ENCODE peak calls at places on chromosomes 3 and 15, in ten cellular contexts. H is T-helper 2 cell; F is memory B cell; Z is ACHN; D is nucleus accumbens; Q is mucosa of descending colon; N is MV-4-11; M is CD8-positive, alpha-beta T cell; S is Caco-2; B is astrocyte. U is an unnamed sample.

GRCh38 chr3:33278106-33278672 is 947 bp downstream of the FBXL2 start:
- DNase-seq in Q (no peak), N (no peak), F (no peak), D (no peak), M (no peak), B (no peak), H (no peak), Z (peak), S (peak), U (no peak)

GRCh38 chr3:82085811-82086475 is 324.5 kb upstream of the GBE1 start:
- DNase-seq in D (no peak), F (no peak), Q (no peak), S (no peak), N (no peak), B (no peak), H (no peak), M (no peak), Z (no peak), U (no peak)

GRCh38 chr3:12892840-12893189 is 51.5 kb upstream of the RPL32 start:
- DNase-seq in M (no peak), F (no peak), Z (no peak), Q (no peak), S (no peak), B (no peak), H (no peak), N (no peak), D (no peak), U (no peak)

GRCh38 chr3:52685285-52685704 is 418 bp downstream of the PBRM1 start:
- DNase-seq in Z (peak), F (peak), H (peak), B (no peak), M (peak), N (peak), S (peak), D (peak), Q (peak), U (peak)

GRCh38 chr3:126872701-126873100 is 110.2 kb upstream of the PLXNA1 start:
- DNase-seq in S (no peak), B (no peak), N (no peak), M (no peak), H (no peak), Q (no peak), D (no peak), Z (no peak), F (no peak), U (no peak)

GRCh38 chr3:149449100-149449654 is 25.3 kb upstream of the TM4SF4 start:
- DNase-seq in M (no peak), S (no peak), N (no peak), Z (no peak), H (no peak), D (no peak), B (no peak), Q (no peak), F (no peak), U (no peak)

GRCh38 chr15:40108061-40108854 is 421 bp downstream of the BMF start:
- DNase-seq in N (no peak), D (no peak), B (no peak), H (no peak), Q (peak), S (peak), F (no peak), M (no peak), Z (no peak), U (no peak)

GRCh38 chr3:78506581-78507195 is 1261.1 kb downstream of the ROBO1 start:
- DNase-seq in F (no peak), B (peak), H (no peak), Q (no peak), N (no peak), D (no peak), M (no peak), S (no peak), Z (no peak), U (no peak)

GRCh38 chr15:69595009-69595825 is 142.6 kb downstream of the RPLP1 start:
- DNase-seq in F (no peak), D (no peak), M (no peak), Q (peak), Z (no peak), S (no peak), N (peak), H (no peak), B (peak), U (no peak)

GRCh38 chr3:5021571-5022092 is 42.4 kb downstream of the BHLHE40 start:
- DNase-seq in F (no peak), N (peak), M (no peak), Q (no peak), B (peak), D (no peak), S (no peak), Z (no peak), H (peak), U (no peak)

GRCh38 chr3:156150434-156151066 is 30.2 kb downstream of the KCNAB1 start:
- DNase-seq in H (peak), B (peak), M (peak), S (peak), D (peak), F (no peak), Q (peak), N (no peak), Z (peak), U (no peak)

GRCh38 chr3:1609416-1609815 is 489.2 kb upstream of the CNTN4 start:
- DNase-seq in Z (no peak), N (peak), Q (no peak), S (no peak), H (no peak), F (no peak), M (no peak), B (no peak), D (no peak), U (no peak)

GRCh38 chr3:71499477-71499876 is 84.1 kb downstream of the FOXP1 start:
- DNase-seq in S (no peak), M (no peak), D (no peak), Z (no peak), B (no peak), Q (no peak), H (no peak), N (no peak), F (no peak), U (no peak)